ENCODE peak calls at places on chromosomes 12 and 14, in six cellular contexts. X is IMR-90; W is CD8-positive, alpha-beta T cell; P is GM13976; D is cardiac muscle cell; T is tibial artery. J is an unnamed sample.

GRCh38 chr12:42946776-42947435 is 357.4 kb upstream of the PRICKLE1 start:
- DNase-seq in X (no peak), W (no peak), D (no peak), P (no peak), T (no peak), J (no peak)

GRCh38 chr12:42281281-42281680 is 43.2 kb upstream of the YAF2 start:
- DNase-seq in P (no peak), T (no peak), X (no peak), D (no peak), W (no peak), J (no peak)

GRCh38 chr12:62762645-62763044 is 172.3 kb downstream of the PPM1H start:
- DNase-seq in X (no peak), P (no peak), W (no peak), D (no peak), T (no peak), J (no peak)

GRCh38 chr14:88248606-88249005 is 74.5 kb downstream of the KCNK10 start:
- DNase-seq in T (no peak), X (no peak), D (no peak), W (no peak), P (no peak), J (no peak)

GRCh38 chr14:96956464-96957239 is 159.5 kb downstream of the VRK1 start:
- DNase-seq in X (no peak), T (no peak), W (no peak), D (no peak), P (no peak), J (no peak)

GRCh38 chr12:52126605-52127578 is 47.4 kb downstream of the SMIM41 start:
- DNase-seq in X (peak), W (no peak), P (peak), D (no peak), T (peak), J (no peak)

GRCh38 chr12:50234347-50234746 is 49.0 kb downstream of the LIMA1 start:
- DNase-seq in P (no peak), X (no peak), D (no peak), T (no peak), W (no peak), J (no peak)

GRCh38 chr12:47943492-47944359 is 19.7 kb upstream of the TMEM106C start:
- DNase-seq in W (no peak), P (no peak), T (no peak), X (no peak), D (no peak), J (no peak)

GRCh38 chr12:32399045-32399372 is 349 bp upstream of the FGD4 start:
- DNase-seq in P (no peak), D (no peak), X (no peak), W (no peak), T (no peak), J (no peak)

GRCh38 chr12:64066052-64066451 is 156.0 kb downstream of the KICS2 start:
- DNase-seq in D (no peak), P (no peak), W (no peak), X (peak), T (no peak), J (no peak)

GRCh38 chr14:71208702-71209357 is 301.6 kb downstream of the PCNX1 start:
- DNase-seq in D (no peak), P (no peak), X (no peak), T (no peak), W (no peak), J (no peak)

GRCh38 chr12:54479421-54479820 is 6.0 kb upstream of the GTSF1 start:
- DNase-seq in T (no peak), P (no peak), D (no peak), W (no peak), X (peak), J (no peak)

GRCh38 chr12:97560359-97560758 is 97.8 kb downstream of the RMST start:
- DNase-seq in P (no peak), T (no peak), D (no peak), W (no peak), X (no peak), J (no peak)

GRCh38 chr14:84375235-84375634 is 1154.7 kb upstream of the FLRT2 start:
- DNase-seq in P (no peak), W (no peak), X (peak), T (no peak), D (no peak), J (no peak)

GRCh38 chr12:1059162-1059561 is 68.1 kb downstream of the ERC1 start:
- DNase-seq in D (no peak), P (no peak), T (no peak), W (no peak), X (no peak), J (no peak)

GRCh38 chr12:57244306-57244696 is 6.7 kb downstream of the STAC3 start:
- DNase-seq in X (no peak), D (no peak), P (no peak), W (no peak), T (peak), J (no peak)

GRCh38 chr14:104075530-104076151 is 9.9 kb upstream of the ASPG start:
- DNase-seq in W (no peak), X (no peak), P (no peak), T (no peak), D (no peak), J (no peak)
- TF ChIP-seq CTCF in W (no peak), X (peak), P (peak), T (no peak), D (peak), J (peak)

DNA sequence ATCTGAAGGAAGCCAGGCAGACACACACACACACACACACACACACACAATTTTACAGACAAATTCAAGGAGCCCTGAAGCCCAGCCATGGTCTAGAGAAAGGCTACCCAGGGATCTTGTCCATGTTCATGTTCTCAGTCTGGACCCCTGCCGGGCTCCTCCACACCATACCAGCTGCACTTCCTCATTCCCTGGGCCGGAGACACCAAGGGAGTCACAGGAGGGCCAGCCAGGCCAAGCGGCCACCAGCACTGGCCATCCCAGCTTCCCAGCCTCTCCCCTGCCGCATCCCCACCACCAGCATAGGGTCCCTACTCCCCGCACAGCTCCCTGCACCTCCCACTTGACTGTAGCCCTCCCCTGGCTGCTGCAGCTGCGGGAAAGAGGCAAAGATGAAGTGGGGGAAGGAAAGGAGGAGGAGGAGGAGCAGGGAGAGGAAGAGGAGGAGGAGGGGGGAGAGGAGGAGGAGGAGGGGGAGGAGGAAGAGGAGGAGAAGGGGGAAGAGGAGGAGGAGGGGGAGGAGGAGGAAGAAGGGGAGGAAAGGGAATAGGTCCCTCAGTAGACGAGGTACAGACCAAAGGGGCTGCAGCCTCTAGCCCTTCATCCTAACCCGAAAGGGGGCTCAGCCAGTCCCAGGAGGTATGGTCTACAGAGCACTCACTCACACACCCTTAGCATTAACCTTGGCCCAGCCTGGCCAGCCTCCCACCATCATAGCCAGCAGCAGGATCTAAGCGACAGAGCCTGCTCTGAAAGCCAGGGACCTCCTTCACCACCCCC is 293.2 kb downstream of the DPF3 start:
- DNase-seq in P (no peak), T (no peak), X (no peak), D (no peak), W (no peak), J (no peak)
- TF ChIP-seq CTCF in P (no peak), T (no peak), X (no peak), D (no peak), W (no peak), J (no peak)

GRCh38 chr12:6367065-6367968 is 8.0 kb downstream of the SCNN1A start:
- DNase-seq in W (no peak), D (no peak), X (peak), T (no peak), P (peak), J (peak)
- TF ChIP-seq CTCF in W (no peak), D (peak), X (peak), T (peak), P (peak), J (peak)

GRCh38 chr12:121295746-121296617 is 527 bp downstream of the CAMKK2 start:
- DNase-seq in P (peak), T (no peak), W (no peak), X (no peak), D (peak), J (no peak)

GRCh38 chr12:121299662-121300061 is 3.2 kb upstream of the CAMKK2 start:
- DNase-seq in X (no peak), P (no peak), W (no peak), D (no peak), T (no peak), J (no peak)

GRCh38 chr12:121295123-121295745 is 1.3 kb downstream of the CAMKK2 start:
- DNase-seq in T (no peak), X (no peak), P (no peak), D (peak), W (no peak), J (peak)

GRCh38 chr12:121294151-121294889 is 2.2 kb downstream of the CAMKK2 start:
- DNase-seq in D (no peak), W (no peak), P (no peak), X (no peak), T (no peak), J (no peak)

DNA sequence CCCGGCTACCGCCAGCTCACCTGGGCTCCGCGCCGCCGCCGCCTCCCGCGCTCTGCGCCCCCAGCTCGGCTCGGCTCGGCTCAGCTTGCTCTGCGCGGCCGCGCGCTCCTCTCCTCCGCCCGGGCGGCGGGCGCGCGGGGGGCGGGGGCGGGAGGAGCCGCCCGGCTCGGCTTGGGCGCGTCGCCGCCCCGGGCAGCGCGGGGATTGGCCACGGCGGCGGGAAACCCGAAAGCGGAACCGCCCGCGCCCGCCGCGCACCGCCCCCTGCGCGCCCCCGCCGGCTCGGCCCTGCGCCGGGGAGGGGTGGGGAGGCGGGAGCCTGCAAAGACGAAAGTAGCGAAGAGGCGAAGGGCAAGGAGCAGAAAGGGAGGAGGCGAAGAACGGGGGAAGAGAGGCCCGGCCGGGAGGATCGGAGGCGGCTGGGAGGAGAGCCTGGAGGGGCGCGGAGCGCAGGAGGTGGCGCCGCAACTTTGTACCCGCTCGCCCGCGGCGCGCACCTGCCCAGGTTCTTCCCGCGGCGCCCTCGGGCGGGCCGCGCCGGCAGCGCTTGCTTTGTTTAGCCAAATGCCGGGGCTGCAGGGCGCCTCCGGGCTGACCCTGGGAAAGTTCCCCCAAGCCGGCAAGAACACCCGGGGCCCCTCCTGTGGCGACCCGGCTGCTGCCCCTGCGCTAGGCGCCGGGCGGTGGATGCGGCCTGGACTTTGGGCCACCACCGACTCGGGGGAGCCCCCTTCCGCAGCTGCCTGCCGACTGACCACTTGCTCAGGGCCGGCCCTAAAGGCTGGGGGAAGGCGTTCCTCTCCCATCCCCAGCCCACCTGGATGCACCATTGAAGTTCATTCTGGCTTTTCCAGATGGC is at the start of gene CAMKK2:
- DNase-seq in X (peak), W (peak), T (peak), P (peak), D (peak), J (peak)
- TF ChIP-seq CTCF in X (no peak), W (no peak), T (no peak), P (peak), D (peak), J (peak)

GRCh38 chr12:89525824-89526770 is at the start of gene POC1B:
- DNase-seq in D (peak), W (peak), X (peak), T (peak), P (peak), J (peak)
- TF ChIP-seq CTCF in D (no peak), W (no peak), X (no peak), T (no peak), P (peak), J (no peak)

DNA sequence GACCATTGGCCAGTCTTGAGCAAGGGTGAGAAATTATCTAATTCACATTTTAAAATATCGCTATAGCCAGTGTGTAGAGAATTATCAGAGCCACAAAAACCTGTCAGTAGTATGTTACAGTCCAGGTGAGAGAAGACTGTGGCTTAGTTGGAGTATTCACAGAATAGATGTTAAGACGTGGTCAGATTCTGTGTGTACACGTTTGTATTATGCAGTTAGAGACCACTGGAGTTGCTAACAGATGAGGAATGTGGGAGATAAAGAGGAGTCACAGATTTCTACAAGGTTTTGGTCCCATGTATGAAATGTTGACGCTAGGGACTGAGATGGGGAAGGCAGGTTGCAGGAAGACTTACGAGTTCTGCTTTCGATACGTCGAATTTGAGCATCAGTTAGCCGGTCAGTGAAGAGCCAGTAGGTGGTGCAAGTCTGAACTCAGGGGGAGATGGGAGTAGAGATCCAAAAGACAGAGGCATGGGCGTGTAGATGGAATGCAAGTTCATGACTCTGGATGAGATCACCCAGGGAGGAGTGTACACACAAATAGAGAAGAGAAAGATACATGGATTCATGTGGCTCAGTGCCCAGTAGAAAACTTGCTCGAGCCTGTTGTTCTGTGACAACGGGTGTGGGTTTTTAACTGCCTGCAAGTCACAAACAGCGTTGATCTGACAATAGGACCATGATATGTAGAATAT is 114.8 kb upstream of the FLRT2 start:
- DNase-seq in X (peak), P (no peak), D (no peak), W (no peak), T (no peak), J (no peak)
- TF ChIP-seq CTCF in X (peak), P (no peak), D (peak), W (no peak), T (no peak), J (no peak)

J was measured in CD14-positive monocyte.